ENCODE peak calls at places on chromosomes 4 and X, in eight cellular contexts. W is Peyer's patch, U is cardiac fibroblast, Q is fibroblast of mammary gland, Z is GM12865, L is epithelial cell of proximal tubule, F is heart left ventricle, N is stomach. C is an unnamed sample.
A peak's percentile ranks its signal among the peaks of the same experiment; 100 is the strongest.

GRCh38 chr4:20313237-20314030 is 61.7 kb downstream of the SLIT2 start:
- DNase-seq in W (no peak), U (no peak), Q (no peak), Z (peak; percentile 70), L (no peak), F (no peak), N (no peak), C (no peak)

GRCh38 chr4:48706741-48707140 is 73.3 kb downstream of the FRYL start:
- DNase-seq in W (no peak), U (no peak), Q (peak; percentile 12), Z (no peak), L (no peak), F (no peak), N (peak; percentile 35), C (no peak)

GRCh38 chr4:122838034-122838433 is 11.4 kb downstream of the FGF2 start:
- DNase-seq in W (no peak), U (no peak), Q (no peak), Z (no peak), L (no peak), F (no peak), N (no peak), C (no peak)

GRCh38 chr4:97394653-97395052 is 748.6 kb downstream of the STPG2 start:
- DNase-seq in W (no peak), U (peak; percentile 9), Q (peak; percentile 23), Z (no peak), L (no peak), F (no peak), N (no peak), C (no peak)

GRCh38 chrX:23276475-23276874 is 58.2 kb upstream of the PTCHD1 start:
- DNase-seq in W (no peak), U (no peak), Q (no peak), Z (no peak), L (no peak), F (no peak), N (no peak), C (no peak)

GRCh38 chr4:164926301-164926700 is 49.3 kb downstream of the APELA start:
- DNase-seq in W (no peak), U (no peak), Q (peak; percentile 34), Z (no peak), L (no peak), F (no peak), N (no peak), C (no peak)

GRCh38 chrX:66633541-66633940 is 5.3 kb downstream of the EDA2R start:
- DNase-seq in W (no peak), U (peak; percentile 83), Q (peak; percentile 85), Z (no peak), L (no peak), F (no peak), N (no peak), C (no peak)

GRCh38 chrX:3169421-3169820 is 128.2 kb downstream of the ARSF start:
- DNase-seq in W (no peak), U (no peak), Q (no peak), Z (no peak), L (no peak), F (no peak), N (no peak), C (no peak)

GRCh38 chr4:88533937-88534750 is 10.6 kb upstream of the PYURF start:
- DNase-seq in W (no peak), U (peak; percentile 94), Q (peak; percentile 96), Z (no peak), L (no peak), F (no peak), N (no peak), C (no peak)

GRCh38 chr4:101987623-101988243 is 197.2 kb downstream of the BANK1 start:
- DNase-seq in W (no peak), U (no peak), Q (no peak), Z (peak; percentile 48), L (no peak), F (no peak), N (no peak), C (no peak)

GRCh38 chr4:4418676-4419370 is 31.9 kb downstream of the NSG1 start:
- DNase-seq in W (no peak), U (no peak), Q (no peak), Z (no peak), L (no peak), F (no peak), N (peak; percentile 20), C (no peak)

GRCh38 chr4:6962211-6963041 is 52.8 kb downstream of the TBC1D14 start:
- DNase-seq in W (peak; percentile 14), U (no peak), Q (no peak), Z (no peak), L (no peak), F (no peak), N (peak; percentile 56), C (no peak)

GRCh38 chrX:25597561-25597960 is 540.6 kb upstream of the MAGEB18 start:
- DNase-seq in W (no peak), U (peak; percentile 21), Q (peak; percentile 11), Z (no peak), L (no peak), F (no peak), N (no peak), C (no peak)

GRCh38 chr4:41384992-41385391 is 128.3 kb downstream of the UCHL1 start:
- DNase-seq in W (no peak), U (no peak), Q (no peak), Z (no peak), L (no peak), F (peak; percentile 86), N (peak; percentile 86), C (no peak)

GRCh38 chr4:39913466-39913865 is 64.2 kb downstream of the PDS5A start:
- DNase-seq in W (no peak), U (no peak), Q (no peak), Z (no peak), L (no peak), F (no peak), N (no peak), C (no peak)

GRCh38 chr4:98994474-98995182 is 893 bp upstream of the METAP1 start:
- DNase-seq in W (no peak), U (no peak), Q (peak; percentile 43), Z (no peak), L (peak; percentile 23), F (no peak), N (no peak), C (no peak)

DNA sequence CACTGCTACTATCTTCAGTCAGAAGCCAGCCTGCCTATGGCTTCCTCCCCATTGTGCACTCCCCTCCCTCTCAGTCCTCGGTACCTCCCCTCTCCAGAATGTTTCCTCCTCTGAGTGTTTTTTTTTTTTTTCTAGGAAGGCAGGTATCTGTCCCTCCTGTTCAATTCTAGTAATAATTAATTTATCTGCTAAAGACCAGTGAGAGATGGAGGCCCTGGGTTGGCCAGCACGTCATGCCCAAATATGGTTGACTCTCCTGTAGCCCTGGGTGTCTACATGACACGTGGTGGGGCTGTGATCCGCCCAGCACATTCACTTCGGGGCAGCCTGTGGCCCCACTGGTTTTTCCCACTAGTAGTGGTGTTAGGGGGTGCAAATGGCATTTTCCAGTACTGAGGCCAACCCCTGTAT is 1.8 kb downstream of the FLNA start:
- DNase-seq in W (no peak), U (peak; percentile 60), Q (no peak), Z (peak; percentile 66), L (no peak), F (no peak), N (no peak), C (no peak)
- H3K4me3 ChIP-seq in W (no peak overlapping the region), U (no peak overlapping the region), Q (no peak overlapping the region), Z (peak overlapping the region; percentile 44), L (peak overlapping the region; percentile 55), F (no peak overlapping the region), N (peak overlapping the region; percentile 77), C (no peak overlapping the region)

GRCh38 chr4:181301735-181302380 is 941.3 kb upstream of the TENM3 start:
- DNase-seq in W (peak; percentile 22), U (peak; percentile 9), Q (peak; percentile 26), Z (peak; percentile 74), L (no peak), F (no peak), N (peak; percentile 59), C (no peak)
- TF ChIP-seq CTCF in W (peak; percentile 45), U (peak; percentile 24), Q (peak; percentile 56), Z (peak; percentile 84), L (peak; percentile 73), F (no peak), N (no peak), C (peak; percentile 56)

GRCh38 chr4:29805245-29805644 is 914.9 kb upstream of the PCDH7 start:
- DNase-seq in W (no peak), U (no peak), Q (no peak), Z (no peak), L (no peak), F (no peak), N (no peak), C (no peak)
- H3K4me3 ChIP-seq in W (no peak overlapping the region), U (no peak overlapping the region), Q (no peak overlapping the region), Z (no peak overlapping the region), L (no peak overlapping the region), F (no peak overlapping the region), N (no peak overlapping the region), C (no peak overlapping the region)

GRCh38 chr4:146545102-146545501 is 23.4 kb upstream of the SLC10A7 start:
- DNase-seq in W (no peak), U (peak; percentile 70), Q (peak; percentile 49), Z (peak; percentile 64), L (no peak), F (no peak), N (no peak), C (no peak)
- TF ChIP-seq CTCF in W (no peak), U (peak; percentile 62), Q (peak; percentile 56), Z (peak; percentile 46), L (peak; percentile 61), F (no peak), N (no peak), C (peak; percentile 60)

GRCh38 chrX:99719140-99719539 is 690.9 kb downstream of the PCDH19 start:
- DNase-seq in W (no peak), U (no peak), Q (no peak), Z (no peak), L (no peak), F (no peak), N (no peak), C (no peak)

GRCh38 chrX:99722094-99722493 is 688.0 kb downstream of the PCDH19 start:
- DNase-seq in W (no peak), U (no peak), Q (no peak), Z (no peak), L (no peak), F (no peak), N (no peak), C (no peak)

GRCh38 chrX:99717716-99718115 is 692.4 kb downstream of the PCDH19 start:
- DNase-seq in W (no peak), U (no peak), Q (no peak), Z (no peak), L (no peak), F (no peak), N (no peak), C (no peak)
- H3K4me3 ChIP-seq in W (no peak overlapping the region), U (no peak overlapping the region), Q (no peak overlapping the region), Z (no peak overlapping the region), L (no peak overlapping the region), F (no peak overlapping the region), N (no peak overlapping the region), C (no peak overlapping the region)

C was measured in GM12864.